ENCODE peak calls at places on chromosomes 2 and 18, in six cellular contexts. T, G, U, V, O and K are unnamed samples.

GRCh38 chr2:113780472-113780871 is 24.0 kb upstream of the SLC35F5 start:
- DNase-seq in V (no peak), T (no peak), U (no peak), O (no peak), G (no peak), K (no peak)

GRCh38 chr2:45578056-45578843 is 32.8 kb downstream of the SRBD1 start:
- DNase-seq in O (peak), V (no peak), G (no peak), T (peak), U (no peak), K (peak)

GRCh38 chr2:181818826-181819225 is 72.7 kb upstream of the ITPRID2 start:
- DNase-seq in V (no peak), T (no peak), G (no peak), O (no peak), U (no peak), K (no peak)

GRCh38 chr2:216694201-216694825 is 1.0 kb downstream of the IGFBP5 start:
- DNase-seq in T (peak), O (peak), G (no peak), U (peak), V (no peak), K (no peak)

GRCh38 chr2:235728401-235729181 is 234.7 kb downstream of the AGAP1 start:
- DNase-seq in U (no peak), T (no peak), O (no peak), V (no peak), G (no peak), K (no peak)

GRCh38 chr2:230684222-230685164 is 28.1 kb upstream of the CAB39 start:
- DNase-seq in T (no peak), G (no peak), U (no peak), V (no peak), O (no peak), K (peak)

GRCh38 chr2:113886479-113887383 is 3.2 kb upstream of the ACTR3 start:
- DNase-seq in U (peak), O (peak), T (no peak), G (peak), V (no peak), K (no peak)

GRCh38 chr2:210389856-210390255 is 74.9 kb upstream of the MYL1 start:
- DNase-seq in G (no peak), O (no peak), V (no peak), U (no peak), T (no peak), K (no peak)

GRCh38 chr18:63439334-63439733 is 17.1 kb upstream of the VPS4B start:
- DNase-seq in O (peak), V (peak), G (no peak), U (no peak), T (peak), K (peak)

GRCh38 chr2:169585673-169586072 is 1.5 kb downstream of the PPIG start:
- DNase-seq in V (no peak), O (no peak), T (no peak), G (no peak), U (no peak), K (no peak)

GRCh38 chr2:232315923-232316299 is 62.6 kb upstream of the ALPP start:
- DNase-seq in O (no peak), G (no peak), T (no peak), V (no peak), U (no peak), K (no peak)

GRCh38 chr2:191696001-191696400 is 18.1 kb downstream of the NABP1 start:
- DNase-seq in V (peak), O (peak), T (no peak), G (peak), U (no peak), K (no peak)

GRCh38 chr2:145156199-145156598 is 636.3 kb upstream of the ZEB2 start:
- DNase-seq in V (no peak), G (no peak), U (no peak), T (no peak), O (no peak), K (no peak)

GRCh38 chr2:210233487-210233886 is 8.2 kb upstream of the ACADL start:
- DNase-seq in T (no peak), V (no peak), U (no peak), G (no peak), O (no peak), K (no peak)

GRCh38 chr2:150041721-150042450 is 445.6 kb downstream of the RND3 start:
- DNase-seq in U (no peak), V (no peak), O (no peak), G (no peak), T (no peak), K (no peak)